ENCODE peak calls at places on chromosomes 7 and 10, in four cellular contexts. D is HCT116, J is type B pancreatic cell, O is caudate nucleus. N is an unnamed sample.

GRCh38 chr10:120783901-120784300 is 67.3 kb upstream of the WDR11 start:
- DNase-seq in D (no peak), J (no peak), O (no peak), N (no peak)

GRCh38 chr10:26365681-26366327 is 72.3 kb upstream of the APBB1IP start:
- DNase-seq in D (no peak), J (no peak), O (no peak), N (no peak)

GRCh38 chr10:561721-562120 is 127.7 kb downstream of the DIP2C start:
- DNase-seq in D (no peak), J (no peak), O (no peak), N (peak)

GRCh38 chr7:87920578-87920977 is 13.5 kb upstream of the ADAM22 start:
- DNase-seq in D (no peak), J (no peak), O (no peak), N (no peak)

GRCh38 chr10:119772347-119772746 is 46.5 kb downstream of the INPP5F start:
- DNase-seq in D (no peak), J (no peak), O (no peak), N (no peak)

GRCh38 chr7:4792537-4793126 is 17.2 kb downstream of the AP5Z1 start:
- DNase-seq in D (no peak), J (no peak), O (no peak), N (no peak)

GRCh38 chr7:13821152-13821787 is 168.2 kb downstream of the ETV1 start:
- DNase-seq in D (no peak), J (no peak), O (no peak), N (no peak)

GRCh38 chr7:131557521-131558385 is 1.3 kb upstream of the PODXL start:
- DNase-seq in D (no peak), J (no peak), O (no peak), N (no peak)

GRCh38 chr7:51455948-51456347 is 139.3 kb upstream of the COBL start:
- DNase-seq in D (no peak), J (no peak), O (no peak), N (peak)

GRCh38 chr10:2611603-2612002 is 455.7 kb upstream of the PFKP start:
- DNase-seq in D (no peak), J (no peak), O (no peak), N (no peak)

GRCh38 chr10:6918305-6918704 is 338.2 kb upstream of the PRKCQ start:
- DNase-seq in D (no peak), J (no peak), O (no peak), N (peak)

GRCh38 chr7:66558660-66559465 is 69.8 kb upstream of the KCTD7 start:
- DNase-seq in D (no peak), J (no peak), O (no peak), N (peak)

GRCh38 chr10:133453516-133454203 is at the start of gene SCART1:
- DNase-seq in D (no peak), J (peak), O (no peak), N (no peak)

GRCh38 chr7:156019776-156020565 is 207.7 kb upstream of the SHH start:
- DNase-seq in D (no peak), J (peak), O (no peak), N (no peak)

GRCh38 chr7:112010994-112011393 is 195.2 kb downstream of the DOCK4 start:
- DNase-seq in D (no peak), J (no peak), O (no peak), N (no peak)

GRCh38 chr7:24920702-24921679 is 59.0 kb downstream of the OSBPL3 start:
- DNase-seq in D (no peak), J (no peak), O (no peak), N (no peak)

GRCh38 chr10:107740962-107741690 is 576.6 kb upstream of the SORCS1 start:
- DNase-seq in D (no peak), J (no peak), O (no peak), N (no peak)

GRCh38 chr7:134766779-134767566 is 12.5 kb upstream of the CALD1 start:
- DNase-seq in D (no peak), J (no peak), O (no peak), N (no peak)

GRCh38 chr10:116721991-116722392 is 20.4 kb downstream of the HSPA12A start:
- DNase-seq in D (no peak), J (no peak), O (no peak), N (no peak)

GRCh38 chr10:27819781-27820531 is 74.3 kb upstream of the MKX start:
- DNase-seq in D (no peak), J (no peak), O (no peak), N (no peak)

GRCh38 chr10:117298219-117298618 is 57.3 kb downstream of the SLC18A2 start:
- DNase-seq in D (no peak), J (no peak), O (no peak), N (no peak)

GRCh38 chr7:91201731-91202130 is 62.5 kb upstream of the FZD1 start:
- DNase-seq in D (no peak), J (no peak), O (no peak), N (no peak)

GRCh38 chr10:97028126-97028831 is 157.5 kb downstream of the SLIT1 start:
- DNase-seq in D (no peak), J (no peak), O (no peak), N (no peak)

GRCh38 chr7:94763268-94763667 is 107.3 kb upstream of the SGCE start:
- DNase-seq in D (no peak), J (no peak), O (no peak), N (no peak)

GRCh38 chr10:93254180-93254847 is 180.6 kb downstream of the CYP26A1 start:
- DNase-seq in D (no peak), J (no peak), O (no peak), N (no peak)

GRCh38 chr7:97167176-97167575 is 49.7 kb downstream of the SDHAF3 start:
- DNase-seq in D (no peak), J (no peak), O (no peak), N (no peak)

GRCh38 chr10:70694410-70695179 is 22.3 kb downstream of the ADAMTS14 start:
- DNase-seq in D (no peak), J (no peak), O (no peak), N (no peak)

GRCh38 chr7:5574770-5575269 is 151.2 kb upstream of the TNRC18 start:
- DNase-seq in D (no peak), J (no peak), O (no peak), N (no peak)

GRCh38 chr7:79434098-79434497 is 19.4 kb downstream of the MAGI2 start:
- DNase-seq in D (no peak), J (no peak), O (no peak), N (no peak)

N was measured in G401.